ENCODE peak calls at places on chromosomes 3 and 15, in five cellular contexts. T is esophagus muscularis mucosa, P is coronary artery, X is testis, G is choroid plexus epithelial cell. C is an unnamed sample.

GRCh38 chr3:50333744-50334328 is 5.8 kb upstream of the TUSC2 start:
- DNase-seq in T (no peak), P (peak), X (no peak), G (peak), C (no peak)

GRCh38 chr3:52703356-52703755 is 2.2 kb downstream of the GLT8D1 start:
- DNase-seq in T (no peak), P (no peak), X (no peak), G (no peak), C (no peak)

GRCh38 chr3:42556089-42556632 is 25.6 kb downstream of the SEC22C start:
- DNase-seq in T (peak), P (no peak), X (no peak), G (no peak), C (no peak)

GRCh38 chr3:78689378-78689777 is 1078.4 kb downstream of the ROBO1 start:
- DNase-seq in T (no peak), P (no peak), X (no peak), G (no peak), C (no peak)

GRCh38 chr15:67639591-67639990 is 97.1 kb downstream of the MAP2K5 start:
- DNase-seq in T (no peak), P (no peak), X (no peak), G (no peak), C (no peak)

GRCh38 chr3:184262166-184262926 is 993 bp upstream of the CAMK2N2 start:
- DNase-seq in T (no peak), P (no peak), X (peak), G (no peak), C (no peak)

GRCh38 chr15:78024141-78024567 is 53.4 kb downstream of the TBC1D2B start:
- DNase-seq in T (peak), P (peak), X (peak), G (no peak), C (no peak)

GRCh38 chr3:174270841-174271240 is 588.3 kb upstream of the NAALADL2 start:
- DNase-seq in T (no peak), P (no peak), X (no peak), G (peak), C (no peak)

GRCh38 chr15:31302029-31302657 is 24.5 kb upstream of the KLF13 start:
- DNase-seq in T (peak), P (no peak), X (peak), G (no peak), C (peak)

GRCh38 chr15:92113832-92114231 is 260.3 kb downstream of the SLCO3A1 start:
- DNase-seq in T (no peak), P (no peak), X (no peak), G (no peak), C (no peak)

GRCh38 chr3:160224811-160225180 is 426 bp upstream of the C3orf80 start:
- DNase-seq in T (no peak), P (no peak), X (no peak), G (no peak), C (no peak)

GRCh38 chr3:123732447-123732846 is 147.6 kb upstream of the HACD2 start:
- DNase-seq in T (no peak), P (no peak), X (no peak), G (peak), C (no peak)

GRCh38 chr3:188067932-188068331 is 86.0 kb upstream of the LPP start:
- DNase-seq in T (no peak), P (no peak), X (no peak), G (peak), C (no peak)

GRCh38 chr3:82633319-82633718 is 871.9 kb upstream of the GBE1 start:
- DNase-seq in T (no peak), P (no peak), X (no peak), G (peak), C (no peak)

GRCh38 chr3:53661480-53661879 is 167.1 kb downstream of the CACNA1D start:
- DNase-seq in T (peak), P (no peak), X (no peak), G (no peak), C (no peak)

GRCh38 chr3:58325525-58325992 is 7.1 kb upstream of the PXK start:
- DNase-seq in T (no peak), P (no peak), X (no peak), G (peak), C (no peak)

GRCh38 chr15:70794596-70795310 is 31.4 kb upstream of the UACA start:
- DNase-seq in T (no peak), P (no peak), X (no peak), G (peak), C (no peak)

GRCh38 chr3:148697311-148698189 is at the start of gene AGTR1:
- DNase-seq in T (no peak), P (peak), X (peak), G (peak), C (peak)

GRCh38 chr3:10498271-10498670 is 7.1 kb downstream of the ATP2B2 start:
- DNase-seq in T (no peak), P (no peak), X (no peak), G (no peak), C (no peak)

GRCh38 chr3:54917172-54917571 is 10.7 kb downstream of the LRTM1 start:
- DNase-seq in T (no peak), P (no peak), X (no peak), G (peak), C (no peak)

GRCh38 chr3:18112976-18113766 is 312.0 kb downstream of the SATB1 start:
- DNase-seq in T (no peak), P (no peak), X (no peak), G (no peak), C (no peak)

GRCh38 chr3:61638721-61639120 is 77.3 kb downstream of the PTPRG start:
- DNase-seq in T (no peak), P (no peak), X (no peak), G (peak), C (no peak)

GRCh38 chr15:51793521-51793920 is 35.9 kb upstream of the TMOD3 start:
- DNase-seq in T (no peak), P (no peak), X (peak), G (peak), C (no peak)

GRCh38 chr3:31456373-31456772 is 76.4 kb upstream of the STT3B start:
- DNase-seq in T (no peak), P (no peak), X (no peak), G (no peak), C (no peak)

GRCh38 chr15:85627245-85627935 is 167.3 kb downstream of the KLHL25 start:
- DNase-seq in T (no peak), P (no peak), X (no peak), G (no peak), C (no peak)

GRCh38 chr3:154428369-154429206 is 1.4 kb downstream of the GPR149 start:
- DNase-seq in T (no peak), P (no peak), X (peak), G (no peak), C (no peak)

GRCh38 chr15:89068325-89068784 is 19.9 kb upstream of the ABHD2 start:
- DNase-seq in T (no peak), P (no peak), X (no peak), G (peak), C (no peak)

GRCh38 chr3:100005670-100006393 is 108.5 kb downstream of the FILIP1L start:
- DNase-seq in T (peak), P (no peak), X (no peak), G (peak), C (no peak)

GRCh38 chr3:123584284-123584987 is 417 bp downstream of the HACD2 start:
- DNase-seq in T (peak), P (peak), X (peak), G (peak), C (no peak)

GRCh38 chr3:81666502-81667121 is 94.8 kb downstream of the GBE1 start:
- DNase-seq in T (no peak), P (no peak), X (no peak), G (peak), C (no peak)

GRCh38 chr3:155323063-155323666 is 29.7 kb upstream of the STRIT1 start:
- DNase-seq in T (no peak), P (no peak), X (peak), G (peak), C (no peak)

GRCh38 chr3:4340411-4341335 is 37.5 kb downstream of the SETMAR start:
- DNase-seq in T (no peak), P (no peak), X (no peak), G (peak), C (no peak)
- TF ChIP-seq CTCF in T (no peak), P (no peak), X (no peak), G (no peak), C (no peak)

GRCh38 chr3:75001330-75001729 is 386.9 kb upstream of the CNTN3 start:
- DNase-seq in T (no peak), P (no peak), X (no peak), G (peak), C (no peak)
- TF ChIP-seq CTCF in T (peak), P (no peak), X (no peak), G (peak), C (peak)

GRCh38 chr3:73060302-73060723 is 1.1 kb upstream of the EBLN2 start:
- DNase-seq in T (no peak), P (no peak), X (no peak), G (peak), C (no peak)

GRCh38 chr3:73055583-73056364 is 5.7 kb upstream of the EBLN2 start:
- DNase-seq in T (no peak), P (no peak), X (no peak), G (no peak), C (no peak)

GRCh38 chr3:73052857-73053256 is 8.6 kb upstream of the EBLN2 start:
- DNase-seq in T (no peak), P (no peak), X (no peak), G (no peak), C (no peak)

GRCh38 chr3:73061416-73061815 is at the start of gene EBLN2:
- DNase-seq in T (no peak), P (no peak), X (no peak), G (no peak), C (no peak)

DNA sequence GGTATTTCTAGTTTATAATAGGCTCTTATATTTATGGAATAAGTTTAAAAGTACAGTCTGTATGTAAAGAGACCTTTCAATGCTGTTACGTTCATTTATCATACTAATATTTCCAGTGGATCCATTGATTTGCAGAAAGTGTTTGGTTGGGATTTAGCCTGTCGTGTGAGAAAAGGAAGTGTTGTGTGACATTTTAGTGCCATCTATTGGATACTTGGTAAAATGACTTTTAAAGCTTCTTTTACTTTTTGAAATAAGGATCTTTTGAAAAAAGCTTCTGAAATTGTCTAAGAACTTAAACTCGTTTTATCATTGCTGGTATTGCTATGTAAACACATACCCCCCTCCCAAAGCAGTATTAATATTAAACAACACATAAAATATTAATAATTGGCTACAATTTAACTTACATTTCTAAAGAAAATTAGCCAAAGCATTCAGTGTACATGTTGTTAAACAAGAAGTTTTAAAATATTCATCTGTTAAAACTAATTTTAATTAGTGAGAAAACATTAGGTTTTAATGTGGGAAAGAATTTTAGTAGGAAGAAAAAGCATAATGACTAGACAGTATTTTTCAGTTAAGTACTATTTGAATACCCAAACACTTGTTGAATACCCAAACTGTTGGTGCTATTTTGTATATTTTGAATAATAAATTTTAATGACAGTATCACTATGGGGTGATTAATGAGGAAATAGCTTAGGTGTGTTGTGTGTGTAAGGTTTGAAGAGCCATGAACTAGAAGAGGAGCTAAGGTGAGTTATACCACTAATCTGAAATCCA is 4.9 kb upstream of the EBLN2 start:
- DNase-seq in T (no peak), P (no peak), X (no peak), G (peak), C (no peak)
- TF ChIP-seq CTCF in T (peak), P (peak), X (peak), G (peak), C (peak)

GRCh38 chr3:105834768-105835167 is 34.0 kb downstream of the CBLB start:
- DNase-seq in T (no peak), P (no peak), X (no peak), G (no peak), C (no peak)

GRCh38 chr3:105837143-105837740 is 31.6 kb downstream of the CBLB start:
- DNase-seq in T (no peak), P (no peak), X (no peak), G (peak), C (no peak)

GRCh38 chr3:105837947-105838346 is 30.9 kb downstream of the CBLB start:
- DNase-seq in T (no peak), P (no peak), X (no peak), G (no peak), C (no peak)

GRCh38 chr3:105835606-105836005 is 33.2 kb downstream of the CBLB start:
- DNase-seq in T (no peak), P (no peak), X (no peak), G (no peak), C (no peak)

DNA sequence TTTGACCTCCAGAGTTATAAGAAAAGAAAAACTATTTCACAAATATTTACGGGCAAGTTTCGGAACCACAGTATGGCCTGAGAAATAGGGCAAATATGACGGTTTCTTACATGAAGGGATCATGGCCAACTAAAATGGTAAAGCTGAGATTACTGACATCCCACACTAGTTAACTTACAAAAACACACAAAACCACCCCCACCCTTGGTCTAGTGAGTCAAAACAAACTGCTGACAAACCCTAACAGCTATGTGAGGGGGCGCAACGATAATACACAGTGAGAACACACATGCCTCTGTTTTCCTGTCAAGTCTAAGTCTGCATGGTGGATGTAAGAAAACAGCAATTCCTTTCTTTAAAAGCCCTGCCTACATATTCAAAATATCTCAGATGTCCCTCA is 32.3 kb downstream of the CBLB start:
- DNase-seq in T (no peak), P (no peak), X (no peak), G (peak), C (no peak)
- TF ChIP-seq CTCF in T (no peak), P (no peak), X (no peak), G (peak), C (no peak)

GRCh38 chr3:28788571-28788970 is 439.9 kb upstream of the AZI2 start:
- DNase-seq in T (no peak), P (no peak), X (no peak), G (no peak), C (no peak)
- TF ChIP-seq CTCF in T (no peak), P (no peak), X (no peak), G (no peak), C (no peak)